ENCODE peak calls at places on chromosomes 16 and 17, in five cellular contexts. M, B, D, W and O are unnamed samples. For H3K27me3, H3K36me3 and H3K9me3, the result is how much of the 10 kb centered on the place peaks cover.

GRCh38 chr16:87305505-87306391 is 11.4 kb downstream of the C16orf95 start:
- DNase-seq in W (no peak), M (peak), D (peak), B (no peak), O (no peak)

GRCh38 chr17:1830288-1830687 is 483 bp downstream of the RPA1 start:
- DNase-seq in D (peak), M (peak), B (no peak), W (no peak), O (no peak)

GRCh38 chr17:49632201-49632600 is 45.7 kb downstream of the SPOP start:
- DNase-seq in D (no peak), M (no peak), B (no peak), W (no peak), O (no peak)

GRCh38 chr16:77963185-77964044 is 58.9 kb upstream of the CLEC3A start:
- DNase-seq in W (no peak), D (peak), M (no peak), B (no peak), O (no peak)

GRCh38 chr17:76586741-76587487 is 1.3 kb upstream of the ST6GALNAC2 start:
- DNase-seq in D (no peak), M (no peak), W (no peak), B (no peak), O (no peak)

GRCh38 chr16:81560979-81561657 is 116.5 kb downstream of the CMIP start:
- DNase-seq in M (no peak), W (no peak), B (no peak), D (no peak), O (peak)

GRCh38 chr16:23080747-23081146 is 68.5 kb downstream of the USP31 start:
- DNase-seq in M (no peak), B (no peak), D (no peak), W (no peak), O (no peak)

GRCh38 chr17:33234930-33235685 is 58.0 kb downstream of the ASIC2 start:
- DNase-seq in B (no peak), M (peak), D (peak), W (peak), O (peak)

GRCh38 chr17:22123536-22124281 is 431.4 kb downstream of the KCNJ18 start:
- DNase-seq in B (no peak), W (no peak), M (no peak), D (no peak), O (no peak)

GRCh38 chr16:61858996-61859395 is 177.2 kb downstream of the CDH8 start:
- DNase-seq in D (no peak), W (no peak), M (peak), B (no peak), O (no peak)

GRCh38 chr16:10332775-10333174 is 53.1 kb upstream of the ATF7IP2 start:
- DNase-seq in D (no peak), W (no peak), M (no peak), B (no peak), O (no peak)

GRCh38 chr16:63876096-63876495 is 1245.8 kb downstream of the CDH11 start:
- DNase-seq in B (no peak), M (no peak), W (no peak), D (no peak), O (no peak)

GRCh38 chr17:5705081-5705875 is 121.0 kb upstream of the NLRP1 start:
- DNase-seq in B (no peak), M (peak), D (no peak), W (no peak), O (no peak)

GRCh38 chr17:48551601-48552452 is 6.9 kb upstream of the HOXB2 start:
- DNase-seq in M (no peak), B (no peak), W (no peak), D (no peak), O (no peak)

GRCh38 chr16:87896924-87897562 is 27.7 kb upstream of the SLC7A5 start:
- DNase-seq in B (no peak), M (no peak), W (no peak), D (no peak), O (no peak)

GRCh38 chr17:1999557-2000251 is 25.4 kb downstream of the RTN4RL1 start:
- DNase-seq in W (no peak), D (peak), M (no peak), B (no peak), O (no peak)

GRCh38 chr17:17729620-17730249 is 48.5 kb downstream of the RAI1 start:
- DNase-seq in M (no peak), B (peak), D (peak), W (no peak), O (no peak)

GRCh38 chr17:5785343-5785742 is 201.0 kb upstream of the NLRP1 start:
- DNase-seq in M (peak), D (no peak), W (no peak), B (no peak), O (peak)

GRCh38 chr16:52498640-52499039 is 48.3 kb downstream of the TOX3 start:
- DNase-seq in B (no peak), M (peak), W (no peak), D (no peak), O (no peak)

GRCh38 chr17:49249292-49249794 is 18.8 kb upstream of the PHOSPHO1 start:
- DNase-seq in B (no peak), W (no peak), D (no peak), M (peak), O (peak)

GRCh38 chr16:27999687-28000086 is 63.8 kb downstream of the GSG1L start:
- DNase-seq in M (no peak), W (no peak), B (no peak), D (no peak), O (no peak)

GRCh38 chr17:45052052-45052772 is 780 bp upstream of the DCAKD start:
- DNase-seq in M (peak), B (no peak), D (peak), W (peak), O (peak)

GRCh38 chr17:17063546-17064122 is 21.4 kb downstream of the MPRIP start:
- DNase-seq in M (peak), D (no peak), B (no peak), W (peak), O (peak)

GRCh38 chr17:81299846-81300585 is 4.9 kb upstream of the SLC38A10 start:
- DNase-seq in W (no peak), M (no peak), B (no peak), D (no peak), O (no peak)

GRCh38 chr16:89101303-89102034 is 7.8 kb downstream of the ACSF3 start:
- DNase-seq in D (no peak), M (no peak), B (no peak), W (no peak), O (no peak)

DNA sequence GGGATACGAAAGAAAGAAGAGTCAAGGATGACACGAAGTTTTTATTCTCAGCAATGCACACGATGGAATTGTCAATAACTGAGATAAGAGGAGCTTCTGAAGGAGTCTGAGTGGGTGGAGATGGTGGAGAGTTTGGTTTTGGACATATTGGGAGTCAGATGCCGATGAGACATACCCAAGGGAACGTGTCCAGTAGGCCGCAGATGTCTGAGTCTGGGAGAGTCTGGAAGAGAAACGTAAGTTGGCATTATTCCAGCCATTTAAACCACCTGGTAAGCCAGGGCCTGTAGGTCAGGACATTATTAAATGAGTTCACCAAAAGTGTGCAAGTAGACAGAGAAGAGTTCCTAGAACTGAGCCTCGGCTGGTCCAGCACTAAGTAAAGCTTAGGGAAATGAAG is 478.3 kb upstream of the CDH5 start:
- DNase-seq in M (no peak), W (no peak), D (no peak), B (no peak), O (no peak)
- H3K27me3 ChIP-seq in M (under half), W (under half), D (under half), B (under half), O (under half)

GRCh38 chr16:57167537-57167936 is 18.3 kb downstream of the PSME3IP1 start:
- DNase-seq in M (no peak), D (no peak), B (no peak), W (no peak), O (no peak)

GRCh38 chr16:57166951-57167350 is 18.9 kb downstream of the PSME3IP1 start:
- DNase-seq in B (no peak), M (no peak), W (peak), D (no peak), O (peak)

GRCh38 chr16:57165923-57166322 is 19.9 kb downstream of the PSME3IP1 start:
- DNase-seq in W (no peak), M (no peak), B (no peak), D (no peak), O (no peak)

GRCh38 chr16:57163842-57164241 is 22.0 kb downstream of the PSME3IP1 start:
- DNase-seq in B (no peak), W (no peak), M (no peak), D (no peak), O (no peak)

GRCh38 chr16:57165483-57165882 is 20.4 kb downstream of the PSME3IP1 start:
- DNase-seq in B (no peak), W (no peak), M (no peak), D (no peak), O (no peak)
- H3K36me3 ChIP-seq in B (under half), W (under half), M (half or more), D (under half), O (half or more)

GRCh38 chr16:68548947-68549346 is 9.9 kb downstream of the ZFP90 start:
- DNase-seq in D (no peak), W (no peak), M (no peak), B (no peak), O (no peak)

GRCh38 chr16:68553186-68553585 is 14.1 kb downstream of the ZFP90 start:
- DNase-seq in D (no peak), B (no peak), W (no peak), M (no peak), O (no peak)
- H3K9me3 ChIP-seq in D (under half), B (half or more), W (under half), M (half or more), O (under half)

DNA sequence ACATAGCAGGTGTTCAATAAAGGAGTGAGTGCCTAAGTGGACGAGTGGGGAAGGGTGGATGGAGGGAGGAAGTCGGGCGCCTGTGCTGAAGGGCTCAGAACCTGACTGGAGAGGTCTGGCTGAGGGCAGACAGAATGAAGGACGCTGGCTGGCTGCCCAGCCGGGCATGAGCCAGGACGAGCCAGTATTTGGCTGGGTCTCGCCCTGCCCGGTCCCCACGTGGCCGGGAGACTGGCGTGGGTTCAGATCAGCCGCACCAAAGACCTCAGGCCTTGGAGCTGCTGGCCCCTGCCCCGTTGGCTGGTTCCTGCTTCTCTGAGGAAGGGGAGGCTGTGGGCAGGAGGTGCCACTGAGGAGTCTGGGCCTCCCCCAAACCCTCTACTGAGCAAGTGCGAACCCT is 79.8 kb downstream of the ENGASE start:
- DNase-seq in W (no peak), B (no peak), D (no peak), M (no peak), O (peak)
- H3K27me3 ChIP-seq in W (under half), B (under half), D (under half), M (half or more), O (half or more)

GRCh38 chr17:7575959-7576358 is 3.5 kb upstream of the CD68 start:
- DNase-seq in W (no peak), B (no peak), D (no peak), M (no peak), O (no peak)
- H3K36me3 ChIP-seq in W (half or more), B (half or more), D (under half), M (half or more), O (half or more)

GRCh38 chr17:4199818-4200402 is 56.9 kb downstream of the CYB5D2 start:
- DNase-seq in W (no peak), M (peak), D (peak), B (peak), O (peak)
- H3K9me3 ChIP-seq in W (under half), M (under half), D (under half), B (under half), O (under half)

DNA sequence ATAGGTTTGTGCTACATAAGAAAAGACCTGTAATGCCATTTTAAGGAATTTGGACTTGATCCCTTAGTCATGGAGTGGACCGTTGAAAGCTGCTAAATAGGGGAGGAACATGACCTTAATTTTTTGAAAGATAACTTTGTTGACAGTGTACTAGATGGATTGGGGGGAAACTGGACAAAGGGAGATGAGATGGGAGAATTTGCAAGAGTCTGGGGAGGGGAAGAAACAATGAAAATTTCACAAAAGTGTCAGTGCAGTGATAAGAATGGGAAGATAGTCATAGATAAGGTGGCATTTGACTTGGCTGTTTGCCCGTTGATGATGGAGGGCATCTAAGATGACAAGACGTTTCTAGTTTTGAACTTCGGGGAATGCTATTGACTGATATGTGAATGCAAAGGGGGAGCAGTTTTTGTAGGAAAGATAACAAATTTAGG is 22.3 kb upstream of the KRT10 start:
- DNase-seq in B (no peak), M (no peak), W (no peak), D (no peak), O (no peak)
- H3K27me3 ChIP-seq in B (under half), M (under half), W (under half), D (under half), O (under half)